ENCODE peak calls at places on chromosome 15, in four cellular contexts. G is AG10803, Z is endothelial cell, I is anterior cingulate cortex. Y is an unnamed sample.

GRCh38 chr15:59203572-59203971 is 3.1 kb upstream of the LDHAL6B start:
- DNase-seq in I (no peak), G (no peak), Z (no peak), Y (no peak)

GRCh38 chr15:101112336-101113113 is 139.3 kb downstream of the CHSY1 start:
- DNase-seq in Z (no peak), I (no peak), G (no peak), Y (no peak)

GRCh38 chr15:62482715-62483429 is 317.8 kb upstream of the C2CD4B start:
- DNase-seq in Z (peak; percentile 55), G (peak; percentile 69), I (no peak), Y (peak; percentile 51)

GRCh38 chr15:67120839-67121540 is 55.6 kb downstream of the SMAD3 start:
- DNase-seq in I (peak; percentile 18), Z (no peak), G (peak; percentile 85), Y (no peak)

GRCh38 chr15:96047255-96047931 is 283.1 kb upstream of the NR2F2 start:
- DNase-seq in Z (no peak), I (no peak), G (peak; percentile 87), Y (no peak)

GRCh38 chr15:66619152-66619903 is 53.5 kb upstream of the LCTL start:
- DNase-seq in Z (peak; percentile 85), I (no peak), G (peak; percentile 68), Y (peak; percentile 70)

GRCh38 chr15:29131336-29132109 is 138.1 kb downstream of the NSMCE3 start:
- DNase-seq in I (no peak), G (no peak), Z (no peak), Y (no peak)

GRCh38 chr15:25230442-25230841 is 208.4 kb downstream of the UBE3A start:
- DNase-seq in G (no peak), Z (no peak), I (no peak), Y (no peak)

GRCh38 chr15:72200395-72201237 is 3.0 kb upstream of the GRAMD2A start:
- DNase-seq in I (no peak), Z (no peak), G (no peak), Y (no peak)

GRCh38 chr15:58179206-58179605 is 41.0 kb downstream of the AQP9 start:
- DNase-seq in I (no peak), G (no peak), Z (no peak), Y (no peak)

GRCh38 chr15:40879609-40880008 is 5.6 kb upstream of the RHOV start:
- DNase-seq in Z (no peak), G (no peak), I (no peak), Y (no peak)

GRCh38 chr15:37093480-37094410 is 6.6 kb downstream of the MEIS2 start:
- DNase-seq in I (no peak), G (no peak), Z (no peak), Y (no peak)

GRCh38 chr15:99224815-99225214 is 24.6 kb downstream of the TTC23 start:
- DNase-seq in G (no peak), Z (no peak), I (no peak), Y (no peak)

GRCh38 chr15:92672102-92672501 is 16.5 kb upstream of the FAM174B start:
- DNase-seq in G (no peak), Z (no peak), I (no peak), Y (no peak)

GRCh38 chr15:78979456-78980320 is 34.8 kb upstream of the CTSH start:
- DNase-seq in I (no peak), Z (peak; percentile 72), G (peak; percentile 75), Y (peak; percentile 93)

GRCh38 chr15:52113708-52114107 is 1.1 kb upstream of the BCL2L10 start:
- DNase-seq in I (no peak), G (no peak), Z (no peak), Y (no peak)

GRCh38 chr15:36284911-36285310 is 294.5 kb upstream of the CDIN1 start:
- DNase-seq in G (peak; percentile 53), Z (no peak), I (no peak), Y (no peak)

GRCh38 chr15:73632670-73633058 is 525 bp downstream of the NPTN start:
- DNase-seq in Z (no peak), G (no peak), I (no peak), Y (no peak)

GRCh38 chr15:45320581-45320980 is 57.8 kb downstream of the GATM start:
- DNase-seq in Z (no peak), I (no peak), G (no peak), Y (no peak)

GRCh38 chr15:89299896-89300295 is 34.7 kb downstream of the POLG start:
- DNase-seq in G (peak; percentile 47), I (no peak), Z (no peak), Y (peak; percentile 54)

GRCh38 chr15:43093026-43093425 is 12.8 kb downstream of the UBR1 start:
- DNase-seq in G (peak; percentile 72), Z (no peak), I (no peak), Y (no peak)

GRCh38 chr15:75625542-75626347 is at the start of gene SNUPN:
- DNase-seq in I (peak; percentile 85), Z (peak; percentile 88), G (peak; percentile 88), Y (peak; percentile 95)

GRCh38 chr15:85289677-85290365 is 90.6 kb upstream of the AKAP13 start:
- DNase-seq in G (peak; percentile 44), Z (peak; percentile 31), I (no peak), Y (peak; percentile 48)

GRCh38 chr15:100092034-100092433 is 249.7 kb downstream of the ADAMTS17 start:
- DNase-seq in G (no peak), Z (no peak), I (no peak), Y (no peak)

Y was measured in T47D.